ENCODE peak calls at places on chromosomes 4 and X, in nine cellular contexts. L, K, X, G, C, H, R, A and W are unnamed samples.

GRCh38 chr4:22515145-22515887 is 550 bp downstream of the ADGRA3 start:
- DNase-seq in L (peak), K (peak), X (peak), G (peak), C (peak), H (no peak), R (peak), A (peak), W (peak)

GRCh38 chr4:61520688-61521160 is 320.6 kb downstream of the ADGRL3 start:
- DNase-seq in L (peak), K (no peak), X (no peak), G (no peak), C (no peak), H (no peak), R (no peak), A (no peak), W (no peak)

GRCh38 chr4:54593795-54594194 is 64.0 kb upstream of the KIT start:
- DNase-seq in L (no peak), K (no peak), X (no peak), G (no peak), C (no peak), H (no peak), R (no peak), A (no peak), W (no peak)

GRCh38 chrX:7941390-7942042 is 14.3 kb upstream of the PNPLA4 start:
- DNase-seq in L (peak), K (peak), X (no peak), G (no peak), C (no peak), H (no peak), R (no peak), A (no peak), W (no peak)

GRCh38 chrX:47958943-47959342 is 44.8 kb downstream of the ZNF182 start:
- DNase-seq in L (no peak), K (no peak), X (no peak), G (no peak), C (no peak), H (peak), R (no peak), A (no peak), W (no peak)

GRCh38 chrX:45758738-45759397 is 558.2 kb upstream of the DIPK2B start:
- DNase-seq in L (peak), K (no peak), X (no peak), G (no peak), C (peak), H (peak), R (no peak), A (no peak), W (no peak)

GRCh38 chrX:793216-793770 is 162.7 kb downstream of the SHOX start:
- DNase-seq in L (no peak), K (no peak), X (no peak), G (no peak), C (no peak), H (no peak), R (no peak), A (no peak), W (no peak)

GRCh38 chrX:109826954-109827708 is 94.1 kb upstream of the ACSL4 start:
- DNase-seq in L (peak), K (no peak), X (no peak), G (no peak), C (no peak), H (no peak), R (no peak), A (no peak), W (no peak)

GRCh38 chrX:40415675-40416074 is 165.1 kb upstream of the ATP6AP2 start:
- DNase-seq in L (no peak), K (no peak), X (no peak), G (no peak), C (no peak), H (no peak), R (peak), A (no peak), W (peak)

GRCh38 chr4:23878912-23879732 is 10.7 kb downstream of the PPARGC1A start:
- DNase-seq in L (peak), K (no peak), X (no peak), G (no peak), C (no peak), H (no peak), R (no peak), A (no peak), W (no peak)

GRCh38 chr4:126890383-126890782 is 742.4 kb upstream of the INTU start:
- DNase-seq in L (no peak), K (no peak), X (no peak), G (no peak), C (no peak), H (no peak), R (no peak), A (no peak), W (no peak)

GRCh38 chr4:78645853-78646757 is 94.5 kb downstream of the ANXA3 start:
- DNase-seq in L (peak), K (peak), X (peak), G (no peak), C (no peak), H (no peak), R (peak), A (peak), W (peak)

GRCh38 chrX:54481751-54482150 is 14.3 kb downstream of the FGD1 start:
- DNase-seq in L (no peak), K (no peak), X (no peak), G (no peak), C (no peak), H (no peak), R (no peak), A (no peak), W (no peak)

GRCh38 chr4:41505161-41505653 is 32.8 kb upstream of the LIMCH1 start:
- DNase-seq in L (no peak), K (no peak), X (no peak), G (no peak), C (no peak), H (no peak), R (no peak), A (peak), W (no peak)

GRCh38 chr4:38310446-38311043 is 350.3 kb downstream of the PTTG2 start:
- DNase-seq in L (no peak), K (peak), X (no peak), G (no peak), C (peak), H (peak), R (no peak), A (no peak), W (no peak)

GRCh38 chr4:124974163-124974562 is 261.6 kb upstream of the ANKRD50 start:
- DNase-seq in L (peak), K (no peak), X (no peak), G (no peak), C (no peak), H (no peak), R (no peak), A (no peak), W (no peak)

GRCh38 chr4:38583102-38583501 is 80.9 kb upstream of the KLF3 start:
- DNase-seq in L (peak), K (no peak), X (no peak), G (no peak), C (no peak), H (no peak), R (no peak), A (no peak), W (no peak)

GRCh38 chr4:93466440-93466839 is 362.1 kb upstream of the ATOH1 start:
- DNase-seq in L (no peak), K (no peak), X (no peak), G (no peak), C (no peak), H (no peak), R (no peak), A (no peak), W (no peak)

GRCh38 chr4:167908816-167909215 is 183.5 kb upstream of the ANXA10 start:
- DNase-seq in L (no peak), K (no peak), X (no peak), G (no peak), C (no peak), H (no peak), R (no peak), A (no peak), W (no peak)

GRCh38 chr4:32775049-32775448 is 2054.9 kb downstream of the PCDH7 start:
- DNase-seq in L (no peak), K (no peak), X (no peak), G (peak), C (no peak), H (no peak), R (no peak), A (no peak), W (no peak)

GRCh38 chr4:20486433-20486832 is 213.8 kb upstream of the PACRGL start:
- DNase-seq in L (no peak), K (no peak), X (no peak), G (no peak), C (no peak), H (no peak), R (no peak), A (no peak), W (no peak)

GRCh38 chrX:154652311-154653047 is 900 bp downstream of the CTAG2 start:
- DNase-seq in L (no peak), K (no peak), X (no peak), G (no peak), C (no peak), H (no peak), R (no peak), A (no peak), W (no peak)

GRCh38 chr4:7158991-7159390 is 33.3 kb upstream of the SORCS2 start:
- DNase-seq in L (no peak), K (no peak), X (peak), G (no peak), C (no peak), H (no peak), R (no peak), A (no peak), W (no peak)

GRCh38 chrX:24173115-24173847 is 23.8 kb downstream of the ZFX start:
- DNase-seq in L (no peak), K (no peak), X (no peak), G (no peak), C (no peak), H (no peak), R (no peak), A (no peak), W (no peak)

GRCh38 chrX:40152706-40153334 is 55.1 kb upstream of the BCOR start:
- DNase-seq in L (no peak), K (peak), X (no peak), G (no peak), C (no peak), H (no peak), R (peak), A (no peak), W (peak)

GRCh38 chr4:132218406-132218805 is 930.7 kb upstream of the PCDH10 start:
- DNase-seq in L (peak), K (no peak), X (no peak), G (no peak), C (no peak), H (no peak), R (no peak), A (no peak), W (no peak)

GRCh38 chr4:185020293-185020808 is 2.1 kb downstream of the HELT start:
- DNase-seq in L (peak), K (no peak), X (no peak), G (no peak), C (no peak), H (no peak), R (no peak), A (no peak), W (no peak)

GRCh38 chr4:79723507-79723906 is 315.5 kb upstream of the GK2 start:
- DNase-seq in L (no peak), K (no peak), X (no peak), G (no peak), C (no peak), H (no peak), R (no peak), A (no peak), W (no peak)

GRCh38 chrX:153922932-153923857 is 2.9 kb downstream of the ARHGAP4 start:
- DNase-seq in L (peak), K (peak), X (peak), G (no peak), C (no peak), H (no peak), R (peak), A (no peak), W (peak)

GRCh38 chr4:102180080-102180479 is 165.2 kb downstream of the SLC39A8 start:
- DNase-seq in L (no peak), K (no peak), X (no peak), G (no peak), C (no peak), H (no peak), R (no peak), A (no peak), W (no peak)

GRCh38 chr4:163111588-163111987 is 55.1 kb downstream of the NAF1 start:
- DNase-seq in L (no peak), K (no peak), X (no peak), G (peak), C (no peak), H (no peak), R (no peak), A (no peak), W (no peak)

GRCh38 chrX:72340046-72340445 is 34.3 kb upstream of the CITED1 start:
- DNase-seq in L (no peak), K (no peak), X (no peak), G (no peak), C (no peak), H (no peak), R (no peak), A (no peak), W (no peak)

GRCh38 chr4:26717332-26717731 is 133.4 kb downstream of the TBC1D19 start:
- DNase-seq in L (peak), K (no peak), X (no peak), G (no peak), C (no peak), H (no peak), R (no peak), A (no peak), W (no peak)

GRCh38 chrX:19893722-19894121 is 6.3 kb upstream of the SH3KBP1 start:
- DNase-seq in L (no peak), K (no peak), X (no peak), G (no peak), C (no peak), H (no peak), R (no peak), A (no peak), W (no peak)

GRCh38 chr4:109648266-109648996 is 54.8 kb downstream of the CASP6 start:
- DNase-seq in L (no peak), K (no peak), X (no peak), G (no peak), C (no peak), H (peak), R (no peak), A (no peak), W (no peak)

GRCh38 chrX:74449937-74450330 is 28.6 kb downstream of the SLC16A2 start:
- DNase-seq in L (peak), K (no peak), X (no peak), G (no peak), C (no peak), H (no peak), R (no peak), A (no peak), W (no peak)

GRCh38 chr4:73864365-73864764 is 4.8 kb upstream of the CXCL1 start:
- DNase-seq in L (peak), K (no peak), X (no peak), G (no peak), C (peak), H (no peak), R (peak), A (no peak), W (no peak)

GRCh38 chr4:59200992-59201391 is 1999.1 kb upstream of the ADGRL3 start:
- DNase-seq in L (no peak), K (no peak), X (no peak), G (no peak), C (no peak), H (no peak), R (no peak), A (no peak), W (no peak)

GRCh38 chr4:7335363-7336066 is 99.2 kb downstream of the PSAPL1 start:
- DNase-seq in L (peak), K (peak), X (no peak), G (peak), C (peak), H (peak), R (peak), A (no peak), W (no peak)

GRCh38 chrX:17830211-17830610 is 30.9 kb downstream of the RAI2 start:
- DNase-seq in L (no peak), K (no peak), X (no peak), G (no peak), C (no peak), H (no peak), R (no peak), A (no peak), W (no peak)
- H3K27ac ChIP-seq in L (no peak), K (peak), X (peak), G (no peak), C (no peak), H (no peak), R (peak), A (no peak), W (peak)

DNA sequence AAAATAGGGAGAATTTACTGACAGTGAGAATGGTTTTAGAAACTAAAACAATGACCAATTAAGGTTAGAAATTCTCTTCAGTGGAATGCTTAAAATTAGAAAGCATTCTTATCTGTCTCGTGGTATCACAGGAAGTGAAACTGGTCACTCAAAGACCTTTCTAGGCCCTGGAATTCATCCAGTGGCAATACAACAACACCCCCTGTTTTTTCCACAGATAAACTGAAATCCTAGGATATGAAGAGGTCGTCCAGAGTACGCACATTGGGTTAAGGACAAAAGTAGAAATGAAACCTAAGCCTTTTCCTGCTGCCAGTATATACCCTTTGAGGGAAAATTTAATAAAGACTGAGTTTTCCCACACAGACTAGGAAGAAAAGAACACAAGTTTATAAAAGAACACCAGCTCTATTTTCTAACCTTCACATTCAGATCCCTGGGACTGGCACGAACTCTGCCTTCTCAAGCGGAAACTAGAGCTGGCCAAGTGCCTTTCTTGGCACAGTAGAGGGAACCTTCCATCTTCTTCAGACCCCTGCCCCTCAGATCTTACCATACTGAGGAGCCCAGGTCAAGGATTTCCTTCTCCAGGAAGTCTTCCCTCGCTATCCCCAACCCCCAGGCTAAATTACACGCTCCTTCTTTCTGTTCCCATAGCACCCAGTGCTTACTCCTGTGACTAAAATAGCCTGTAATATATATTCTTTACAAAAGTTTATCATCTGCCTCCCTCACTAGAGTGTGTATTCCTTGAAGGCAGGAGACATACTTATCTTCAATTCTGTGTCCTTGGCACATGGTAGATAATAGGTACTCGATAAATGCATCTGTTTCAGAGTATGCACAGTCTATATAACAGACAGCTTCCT is 16.9 kb downstream of the LHFPL1 start:
- DNase-seq in L (no peak), K (no peak), X (no peak), G (no peak), C (no peak), H (no peak), R (no peak), A (no peak), W (no peak)
- H3K27ac ChIP-seq in L (no peak), K (no peak), X (no peak), G (no peak), C (no peak), H (no peak), R (no peak), A (peak), W (no peak)

GRCh38 chrX:118353081-118353850 is 7.4 kb downstream of the WDR44 start:
- DNase-seq in L (peak), K (no peak), X (no peak), G (no peak), C (no peak), H (no peak), R (no peak), A (no peak), W (no peak)
- H3K27ac ChIP-seq in L (peak), K (no peak), X (no peak), G (no peak), C (no peak), H (peak), R (no peak), A (no peak), W (no peak)

DNA sequence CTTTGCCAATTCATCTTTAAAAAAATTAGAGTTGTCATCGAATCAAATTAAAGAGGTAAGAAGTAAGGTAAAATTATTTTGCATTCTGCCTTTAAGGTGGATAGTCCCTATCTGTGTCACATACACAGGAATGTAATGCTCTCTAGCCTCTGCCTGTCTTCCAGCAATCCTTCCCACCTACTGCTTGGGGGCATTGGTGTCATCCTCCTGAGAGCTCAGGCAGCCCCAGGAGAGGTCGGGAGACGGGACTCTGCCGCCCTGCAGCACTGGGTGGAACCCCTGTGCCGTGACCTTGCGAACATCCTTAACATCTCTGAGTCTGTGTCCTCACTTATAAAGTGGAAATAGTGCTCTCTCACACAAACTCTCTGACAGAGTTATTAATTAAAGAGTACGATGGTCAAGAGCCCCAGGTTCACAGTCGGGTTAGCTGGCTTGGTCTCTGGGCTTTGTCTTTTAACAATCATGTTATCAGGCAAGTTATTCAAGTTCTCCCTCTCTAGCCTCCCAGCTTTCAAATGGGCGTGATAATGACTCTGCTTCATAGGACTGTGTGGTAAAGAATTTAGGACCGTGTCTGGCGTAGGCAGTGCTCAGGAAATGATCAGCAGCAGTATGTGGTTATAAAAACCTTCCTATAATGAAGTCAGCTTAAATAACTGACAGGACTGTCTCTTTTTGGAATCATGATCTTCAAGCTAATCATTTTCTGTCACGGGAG is 10.2 kb downstream of the TLR3 start:
- DNase-seq in L (no peak), K (no peak), X (no peak), G (no peak), C (no peak), H (no peak), R (peak), A (no peak), W (no peak)
- H3K27ac ChIP-seq in L (no peak), K (no peak), X (no peak), G (no peak), C (no peak), H (no peak), R (no peak), A (no peak), W (no peak)

GRCh38 chr4:15233626-15234025 is 194.2 kb upstream of the C1QTNF7 start:
- DNase-seq in L (no peak), K (no peak), X (no peak), G (no peak), C (peak), H (peak), R (no peak), A (no peak), W (no peak)
- H3K27ac ChIP-seq in L (no peak), K (peak), X (peak), G (no peak), C (no peak), H (no peak), R (no peak), A (peak), W (peak)

GRCh38 chr4:107719211-107719926 is 665 bp downstream of the PAPSS1 start:
- DNase-seq in L (peak), K (no peak), X (no peak), G (no peak), C (peak), H (no peak), R (peak), A (no peak), W (peak)
- H3K27ac ChIP-seq in L (peak), K (peak), X (peak), G (peak), C (peak), H (peak), R (peak), A (peak), W (peak)

DNA sequence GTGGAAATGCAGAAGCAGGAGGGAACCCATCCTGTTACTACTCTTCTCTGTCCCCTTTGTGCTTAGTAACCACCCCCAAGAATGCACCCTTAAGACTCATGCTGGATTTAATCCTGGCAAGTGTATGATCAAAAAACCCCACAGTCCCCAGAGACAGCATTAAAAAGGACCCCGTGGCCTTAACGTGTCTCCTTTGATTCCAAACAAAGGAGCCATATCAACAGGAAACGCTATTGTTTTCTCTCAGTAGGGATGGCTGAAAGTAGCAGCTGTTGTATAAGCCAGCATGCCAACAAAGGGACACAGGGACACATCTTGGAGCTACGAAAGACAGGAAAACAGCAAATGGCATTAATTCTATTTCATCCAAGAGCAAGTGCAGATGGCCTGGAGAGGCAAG is 177.4 kb upstream of the GLRA2 start:
- DNase-seq in L (no peak), K (no peak), X (no peak), G (peak), C (no peak), H (no peak), R (no peak), A (no peak), W (no peak)
- H3K27ac ChIP-seq in L (no peak), K (no peak), X (no peak), G (no peak), C (no peak), H (no peak), R (no peak), A (no peak), W (no peak)